ENCODE peak calls at places on chromosome 20, in six cellular contexts. F is sigmoid colon; R is esophagus squamous epithelium; G is activated CD8-positive, alpha-beta memory T cell treated with anti-CD3 and anti-CD28 coated beads for 48 hours; B is iPS-NIHi11; P is M059J. N is an unnamed sample.

GRCh38 chr20:19926581-19926980 is 90.6 kb upstream of the NAA20 start:
- DNase-seq in F (no peak), R (no peak), G (no peak), B (no peak), P (no peak), N (no peak)

GRCh38 chr20:63180541-63181185 is 35.3 kb downstream of the YTHDF1 start:
- DNase-seq in F (no peak), R (no peak), G (no peak), B (no peak), P (no peak), N (no peak)

GRCh38 chr20:62737271-62737761 is 28.7 kb downstream of the NTSR1 start:
- DNase-seq in F (no peak), R (no peak), G (no peak), B (no peak), P (no peak), N (peak)

GRCh38 chr20:50245561-50246366 is 55.1 kb downstream of the CEBPB start:
- DNase-seq in F (no peak), R (no peak), G (no peak), B (no peak), P (peak), N (no peak)

GRCh38 chr20:3932277-3933073 is 43.3 kb downstream of the PANK2 start:
- DNase-seq in F (no peak), R (no peak), G (no peak), B (no peak), P (peak), N (no peak)

GRCh38 chr20:46458891-46459750 is 52.7 kb upstream of the ELMO2 start:
- DNase-seq in F (no peak), R (no peak), G (no peak), B (peak), P (no peak), N (no peak)

GRCh38 chr20:8616792-8617191 is 452.1 kb upstream of the PLCB4 start:
- DNase-seq in F (no peak), R (no peak), G (no peak), B (no peak), P (no peak), N (no peak)

GRCh38 chr20:58214310-58214709 is 14.1 kb downstream of the ANKRD60 start:
- DNase-seq in F (no peak), R (no peak), G (no peak), B (no peak), P (no peak), N (no peak)

GRCh38 chr20:19835533-19836222 is 77.6 kb downstream of the RIN2 start:
- DNase-seq in F (no peak), R (no peak), G (no peak), B (no peak), P (no peak), N (no peak)

GRCh38 chr20:35953411-35954199 is 697 bp downstream of the SCAND1 start:
- DNase-seq in F (peak), R (no peak), G (peak), B (peak), P (peak), N (peak)

N was measured in sciatic nerve.